ENCODE peak calls at places on chromosome 13, in seven cellular contexts. K is OCI-LY7, J is psoas muscle, S is left ventricle myocardium inferior, R is HepG2, U is sigmoid colon, F is HL-60. D is an unnamed sample.

GRCh38 chr13:32007494-32007893 is 24.1 kb upstream of the FRY start:
- DNase-seq in K (no peak), J (no peak), S (no peak), R (no peak), U (no peak), F (no peak), D (no peak)

GRCh38 chr13:25679936-25680335 is 308.2 kb downstream of the ATP8A2 start:
- DNase-seq in K (no peak), J (no peak), S (no peak), R (no peak), U (no peak), F (no peak), D (no peak)

GRCh38 chr13:37995052-37995451 is 125.5 kb upstream of the TRPC4 start:
- DNase-seq in K (no peak), J (no peak), S (no peak), R (no peak), U (no peak), F (no peak), D (no peak)

GRCh38 chr13:80469841-80470378 is 129.0 kb upstream of the SPRY2 start:
- DNase-seq in K (no peak), J (peak), S (peak), R (no peak), U (peak), F (peak), D (peak)

GRCh38 chr13:48232420-48233096 is 448 bp upstream of the ITM2B start:
- DNase-seq in K (no peak), J (no peak), S (no peak), R (peak), U (peak), F (no peak), D (no peak)

GRCh38 chr13:22700488-22700887 is 480.3 kb upstream of the SGCG start:
- DNase-seq in K (no peak), J (no peak), S (no peak), R (no peak), U (no peak), F (no peak), D (no peak)

GRCh38 chr13:28707629-28708427 is 10.9 kb downstream of the SLC46A3 start:
- DNase-seq in K (peak), J (no peak), S (no peak), R (no peak), U (no peak), F (peak), D (no peak)

GRCh38 chr13:51873419-51873818 is 11.7 kb downstream of the CCDC70 start:
- DNase-seq in K (no peak), J (no peak), S (no peak), R (no peak), U (no peak), F (no peak), D (no peak)

GRCh38 chr13:22092791-22093545 is 422.1 kb downstream of the FGF9 start:
- DNase-seq in K (no peak), J (no peak), S (no peak), R (no peak), U (no peak), F (no peak), D (no peak)

GRCh38 chr13:48009298-48009697 is 8.2 kb upstream of the SUCLA2 start:
- DNase-seq in K (no peak), J (no peak), S (no peak), R (peak), U (no peak), F (no peak), D (no peak)

GRCh38 chr13:46119883-46120614 is 15.2 kb upstream of the CPB2 start:
- DNase-seq in K (no peak), J (no peak), S (no peak), R (no peak), U (no peak), F (no peak), D (no peak)

GRCh38 chr13:23289917-23290357 is 109.2 kb downstream of the SGCG start:
- DNase-seq in K (no peak), J (no peak), S (no peak), R (no peak), U (no peak), F (no peak), D (no peak)

GRCh38 chr13:28792992-28793391 is 27.1 kb upstream of the MTUS2 start:
- DNase-seq in K (no peak), J (no peak), S (no peak), R (no peak), U (no peak), F (no peak), D (no peak)

GRCh38 chr13:35470671-35471465 is 5.6 kb downstream of the MAB21L1 start:
- DNase-seq in K (no peak), J (peak), S (peak), R (no peak), U (peak), F (no peak), D (peak)

GRCh38 chr13:44790289-44790688 is 199.0 kb downstream of the NUFIP1 start:
- DNase-seq in K (no peak), J (no peak), S (no peak), R (no peak), U (no peak), F (no peak), D (no peak)

GRCh38 chr13:30373727-30374126 is 48.6 kb upstream of the UBE2L5 start:
- DNase-seq in K (peak), J (no peak), S (no peak), R (no peak), U (no peak), F (no peak), D (no peak)

GRCh38 chr13:21741396-21741795 is 70.5 kb downstream of the FGF9 start:
- DNase-seq in K (no peak), J (no peak), S (no peak), R (no peak), U (no peak), F (no peak), D (no peak)

GRCh38 chr13:79407349-79407979 is 1.4 kb upstream of the RBM26 start:
- DNase-seq in K (no peak), J (no peak), S (no peak), R (no peak), U (no peak), F (no peak), D (no peak)
- H3K4me3 ChIP-seq in K (peak), J (peak), S (peak), R (peak), U (peak), F (no peak), D (peak)

DNA sequence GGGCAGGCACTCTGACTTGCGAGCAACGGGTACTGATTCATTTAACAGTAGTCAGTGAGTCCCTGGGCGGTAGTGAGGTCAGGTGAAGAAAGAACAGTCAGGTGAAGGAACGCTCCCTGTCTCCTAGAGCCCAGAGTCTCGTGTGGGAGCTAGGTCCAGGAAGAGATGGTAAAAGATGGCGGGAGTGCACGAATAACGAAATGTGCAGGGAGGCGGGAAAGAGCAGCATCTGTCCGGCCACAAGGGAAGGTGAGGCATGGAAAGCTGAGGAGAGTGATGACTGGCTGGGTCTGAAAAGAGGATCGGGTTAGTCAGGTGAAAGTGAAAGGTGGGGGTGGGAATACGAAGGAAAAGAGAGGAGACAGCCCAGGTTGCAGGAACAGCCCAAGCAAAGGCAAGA is 63.9 kb upstream of the SLC15A1 start:
- DNase-seq in K (no peak), J (no peak), S (no peak), R (no peak), U (no peak), F (no peak), D (no peak)
- H3K27ac ChIP-seq in K (no peak), J (no peak), S (no peak), R (no peak), U (no peak), F (no peak), D (no peak)

GRCh38 chr13:111554539-111555267 is 234.3 kb downstream of the TEX29 start:
- DNase-seq in K (no peak), J (no peak), S (no peak), R (no peak), U (no peak), F (no peak), D (no peak)
- TF ChIP-seq CTCF in K (no peak), J (no peak), S (no peak), R (no peak), U (no peak), F (no peak), D (no peak)

GRCh38 chr13:85254641-85255040 is 544.6 kb downstream of the SLITRK6 start:
- DNase-seq in K (no peak), J (no peak), S (no peak), R (no peak), U (no peak), F (no peak), D (no peak)
- H3K4me3 ChIP-seq in K (no peak), J (no peak), S (no peak), R (no peak), U (no peak), F (no peak), D (no peak)

GRCh38 chr13:111897178-111897845 is 169.6 kb upstream of the SOX1 start:
- DNase-seq in K (no peak), J (no peak), S (no peak), R (no peak), U (peak), F (no peak), D (no peak)
- H3K27ac ChIP-seq in K (no peak), J (no peak), S (no peak), R (no peak), U (no peak), F (no peak), D (no peak)

GRCh38 chr13:94028234-94029145 is 451.0 kb downstream of the DCT start:
- DNase-seq in K (no peak), J (no peak), S (no peak), R (peak), U (no peak), F (no peak), D (no peak)
- TF ChIP-seq CTCF in K (no peak), J (no peak), S (no peak), R (peak), U (no peak), F (no peak), D (no peak)

GRCh38 chr13:99463998-99464397 is 37.3 kb upstream of the TM9SF2 start:
- DNase-seq in K (no peak), J (no peak), S (no peak), R (no peak), U (no peak), F (no peak), D (no peak)
- H3K4me3 ChIP-seq in K (no peak), J (no peak), S (no peak), R (no peak), U (no peak), F (no peak), D (no peak)